ENCODE peak calls at places on chromosome 4, in nine cellular contexts. X is stomach, L is uterus, B is GM10248, C is lower lobe of right lung, S is PC-3, V is fibroblast of mammary gland, E is osteocyte, M is left lung. H is an unnamed sample.

GRCh38 chr4:143389543-143390195 is 53.0 kb downstream of the GAB1 start:
- DNase-seq in X (no peak), L (no peak), B (no peak), C (no peak), S (peak; percentile 79), V (peak; percentile 66), E (no peak), M (no peak), H (no peak)

GRCh38 chr4:119281374-119281773 is 40.6 kb downstream of the FABP2 start:
- DNase-seq in X (no peak), L (no peak), B (no peak), C (no peak), S (no peak), V (no peak), E (no peak), M (no peak), H (no peak)

GRCh38 chr4:141376769-141377168 is 156.1 kb downstream of the ZNF330 start:
- DNase-seq in X (no peak), L (no peak), B (peak; percentile 17), C (no peak), S (no peak), V (no peak), E (no peak), M (no peak), H (no peak)

GRCh38 chr4:53510981-53511380 is 80.3 kb downstream of the LNX1 start:
- DNase-seq in X (no peak), L (no peak), B (no peak), C (no peak), S (no peak), V (peak; percentile 87), E (no peak), M (no peak), H (no peak)

GRCh38 chr4:130257271-130257670 is 1161.3 kb downstream of the C4orf33 start:
- DNase-seq in X (no peak), L (no peak), B (no peak), C (no peak), S (peak; percentile 74), V (peak; percentile 84), E (no peak), M (no peak), H (peak; percentile 34)

GRCh38 chr4:142350886-142351285 is 495.2 kb downstream of the INPP4B start:
- DNase-seq in X (no peak), L (no peak), B (no peak), C (no peak), S (peak; percentile 67), V (no peak), E (no peak), M (no peak), H (no peak)

GRCh38 chr4:113355550-113356371 is 306.3 kb downstream of the ANK2 start:
- DNase-seq in X (no peak), L (peak; percentile 17), B (peak; percentile 68), C (no peak), S (peak; percentile 86), V (peak; percentile 96), E (no peak), M (no peak), H (peak; percentile 9)

GRCh38 chr4:13907255-13907751 is 279.8 kb upstream of the BOD1L1 start:
- DNase-seq in X (no peak), L (no peak), B (no peak), C (no peak), S (peak; percentile 91), V (peak; percentile 99), E (no peak), M (no peak), H (peak; percentile 92)

GRCh38 chr4:182449960-182450359 is 206.8 kb downstream of the TENM3 start:
- DNase-seq in X (no peak), L (no peak), B (no peak), C (no peak), S (no peak), V (peak; percentile 20), E (no peak), M (no peak), H (no peak)

GRCh38 chr4:185004562-185005208 is 13.6 kb upstream of the HELT start:
- DNase-seq in X (peak; percentile 55), L (peak; percentile 23), B (no peak), C (peak; percentile 58), S (no peak), V (no peak), E (no peak), M (no peak), H (no peak)

GRCh38 chr4:124631760-124632159 is 80.8 kb downstream of the ANKRD50 start:
- DNase-seq in X (peak; percentile 57), L (peak; percentile 47), B (no peak), C (no peak), S (peak; percentile 96), V (peak; percentile 97), E (peak; percentile 90), M (no peak), H (peak; percentile 94)

GRCh38 chr4:1080961-1081688 is 32.2 kb downstream of the RNF212 start:
- DNase-seq in X (no peak), L (no peak), B (no peak), C (no peak), S (peak; percentile 79), V (peak; percentile 76), E (no peak), M (no peak), H (peak; percentile 61)

GRCh38 chr4:122873752-122874151 is 47.1 kb downstream of the FGF2 start:
- DNase-seq in X (no peak), L (no peak), B (no peak), C (no peak), S (peak; percentile 64), V (peak; percentile 87), E (no peak), M (no peak), H (no peak)

GRCh38 chr4:156970501-156971167 is 965 bp downstream of the PDGFC start:
- DNase-seq in X (peak; percentile 64), L (peak; percentile 62), B (no peak), C (peak; percentile 76), S (peak; percentile 56), V (peak; percentile 59), E (peak; percentile 90), M (peak; percentile 88), H (no peak)

GRCh38 chr4:48275247-48275646 is 5.6 kb upstream of the TEC start:
- DNase-seq in X (no peak), L (no peak), B (peak; percentile 33), C (no peak), S (peak; percentile 55), V (peak; percentile 64), E (no peak), M (no peak), H (no peak)
- TF ChIP-seq CTCF in X (no peak), L (peak; percentile 5), B (peak; percentile 50), C (peak; percentile 60), S (peak; percentile 86), V (peak; percentile 91), E (peak; percentile 38), M (peak; percentile 43), H (peak; percentile 72)

GRCh38 chr4:20544645-20545044 is 155.6 kb upstream of the PACRGL start:
- DNase-seq in X (no peak), L (no peak), B (no peak), C (no peak), S (peak; percentile 38), V (peak; percentile 65), E (no peak), M (no peak), H (peak; percentile 19)
- TF ChIP-seq CTCF in X (no peak), L (peak; percentile 45), B (peak; percentile 16), C (peak; percentile 30), S (peak; percentile 64), V (peak; percentile 58), E (peak; percentile 74), M (no peak), H (peak; percentile 61)

GRCh38 chr4:83110222-83110945 is 4.1 kb downstream of the PLAC8 start:
- DNase-seq in X (peak; percentile 94), L (peak; percentile 75), B (peak; percentile 83), C (peak; percentile 93), S (peak; percentile 86), V (peak; percentile 68), E (peak; percentile 91), M (peak; percentile 98), H (peak; percentile 62)
- TF ChIP-seq CTCF in X (no peak), L (peak; percentile 36), B (peak; percentile 89), C (peak; percentile 60), S (peak; percentile 77), V (peak; percentile 64), E (peak; percentile 75), M (peak; percentile 35), H (peak; percentile 86)

DNA sequence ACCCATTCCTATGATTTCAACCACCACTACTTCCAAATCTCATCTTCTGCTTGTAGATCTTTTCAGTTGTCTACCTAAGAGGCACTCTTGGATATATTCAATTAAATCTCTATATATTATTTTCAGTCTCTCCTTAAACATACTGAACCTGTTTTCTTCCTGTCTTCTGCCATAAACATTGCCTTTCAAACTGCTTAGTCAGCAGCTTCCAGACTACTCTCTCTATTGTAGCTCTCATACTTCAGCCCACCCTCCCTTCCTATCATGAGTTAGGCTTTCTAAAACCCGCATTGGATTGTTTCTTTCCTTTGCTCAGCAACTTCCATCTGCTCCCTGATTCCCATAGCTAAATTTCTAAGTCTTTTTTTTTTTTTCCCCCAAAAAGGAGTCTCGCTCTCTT is 4.5 kb downstream of the AP1AR start:
- DNase-seq in X (no peak), L (no peak), B (no peak), C (no peak), S (no peak), V (no peak), E (no peak), M (no peak), H (no peak)
- TF ChIP-seq CTCF in X (no peak), L (no peak), B (no peak), C (no peak), S (no peak), V (no peak), E (no peak), M (no peak), H (no peak)

GRCh38 chr4:12729384-12729783 is 754.8 kb downstream of the RAB28 start:
- DNase-seq in X (no peak), L (no peak), B (peak; percentile 16), C (no peak), S (peak; percentile 35), V (peak; percentile 37), E (no peak), M (no peak), H (no peak)
- TF ChIP-seq CTCF in X (no peak), L (no peak), B (no peak), C (peak; percentile 27), S (peak; percentile 17), V (peak; percentile 42), E (peak; percentile 58), M (no peak), H (peak; percentile 40)

GRCh38 chr4:8267077-8267476 is 2.5 kb upstream of the HTRA3 start:
- DNase-seq in X (peak; percentile 85), L (peak; percentile 71), B (peak; percentile 82), C (peak; percentile 85), S (peak; percentile 68), V (peak; percentile 62), E (no peak), M (peak; percentile 91), H (no peak)
- TF ChIP-seq CTCF in X (no peak), L (peak; percentile 70), B (peak; percentile 73), C (peak; percentile 68), S (peak; percentile 72), V (peak; percentile 74), E (peak; percentile 29), M (peak; percentile 69), H (peak; percentile 73)

GRCh38 chr4:10578027-10578426 is 106.5 kb downstream of the CLNK start:
- DNase-seq in X (no peak), L (no peak), B (no peak), C (no peak), S (no peak), V (no peak), E (no peak), M (no peak), H (peak; percentile 61)
- TF ChIP-seq CTCF in X (no peak), L (no peak), B (no peak), C (no peak), S (no peak), V (no peak), E (no peak), M (no peak), H (no peak)

H was measured in retinal pigment epithelial cell.